ENCODE peak calls at places on chromosomes 13 and 19, in five cellular contexts. K is NCI-H2227 treated with DMSO at 0.1 percent for 48 hours; C is stimulated activated CD4-positive, alpha-beta T cell treated with anti-CD3 and anti-CD28 coated beads, Interleukin-12 subunit alpha, Interleukin-12 subunit beta, amount 100 ng/mL, for 24 hours; R is dermis blood vessel endothelial cell; S is brain microvascular endothelial cell. L is an unnamed sample.

GRCh38 chr13:45707701-45708100 is 5.6 kb downstream of the CBY2 start:
- DNase-seq in C (no peak), R (no peak), K (no peak), S (no peak), L (no peak)

GRCh38 chr13:24626449-24626848 is 53.8 kb upstream of the ATP12A start:
- DNase-seq in K (no peak), R (no peak), C (no peak), S (no peak), L (no peak)

GRCh38 chr13:76286178-76286577 is 600.0 kb downstream of the KCTD12 start:
- DNase-seq in S (peak; percentile 62), C (no peak), R (no peak), K (no peak), L (no peak)

GRCh38 chr13:71017607-71018006 is 849.4 kb downstream of the DACH1 start:
- DNase-seq in K (no peak), S (no peak), C (no peak), R (no peak), L (no peak)

GRCh38 chr19:5985098-5985783 is 7.3 kb upstream of the RANBP3 start:
- DNase-seq in C (no peak), K (no peak), R (peak; percentile 25), S (peak; percentile 46), L (no peak)

GRCh38 chr19:55539082-55539715 is 2.3 kb upstream of the SBK2 start:
- DNase-seq in C (no peak), R (no peak), K (no peak), S (no peak), L (no peak)

GRCh38 chr13:18978447-18978846 is 203.2 kb downstream of the TUBA3C start:
- DNase-seq in R (no peak), C (no peak), K (no peak), S (no peak), L (no peak)

GRCh38 chr19:18605546-18606280 is 886 bp downstream of the CRLF1 start:
- DNase-seq in S (no peak), C (no peak), R (no peak), K (no peak), L (no peak)